ENCODE peak calls at places on chromosomes 11 and 22, in seven cellular contexts. One of them, this sample, is unnamed.

GRCh38 chr11:58505849-58506248 is 2.1 kb downstream of the OR5B21 start:
- DNase-seq in hepatocyte: no peak
- DNase-seq in lower leg skin: no peak
- DNase-seq in AG09309: no peak
- DNase-seq in uterus: no peak
- DNase-seq in aorta: no peak
- DNase-seq in pancreas: no peak
- DNase-seq in this sample: no peak

GRCh38 chr22:20966883-20967696 is at the start of gene AIFM3:
- DNase-seq in hepatocyte: no peak
- DNase-seq in lower leg skin: no peak
- DNase-seq in AG09309: no peak
- DNase-seq in uterus: no peak
- DNase-seq in aorta: no peak
- DNase-seq in pancreas: peak
- DNase-seq in this sample: no peak

GRCh38 chr11:73797457-73797856 is 9.8 kb downstream of the MRPL48 start:
- DNase-seq in hepatocyte: no peak
- DNase-seq in lower leg skin: no peak
- DNase-seq in AG09309: no peak
- DNase-seq in uterus: no peak
- DNase-seq in aorta: no peak
- DNase-seq in pancreas: peak
- DNase-seq in this sample: no peak

GRCh38 chr11:110472858-110473257 is 43.1 kb downstream of the FDX1 start:
- DNase-seq in hepatocyte: no peak
- DNase-seq in lower leg skin: no peak
- DNase-seq in AG09309: no peak
- DNase-seq in uterus: no peak
- DNase-seq in aorta: no peak
- DNase-seq in pancreas: no peak
- DNase-seq in this sample: no peak

GRCh38 chr11:134041791-134042696 is 26.8 kb upstream of the JAM3 start:
- DNase-seq in hepatocyte: peak
- DNase-seq in lower leg skin: no peak
- DNase-seq in AG09309: no peak
- DNase-seq in uterus: no peak
- DNase-seq in aorta: no peak
- DNase-seq in pancreas: peak
- DNase-seq in this sample: no peak

GRCh38 chr11:27124514-27125264 is 84.1 kb downstream of the BBOX1 start:
- DNase-seq in hepatocyte: no peak
- DNase-seq in lower leg skin: no peak
- DNase-seq in AG09309: peak
- DNase-seq in uterus: no peak
- DNase-seq in aorta: no peak
- DNase-seq in pancreas: no peak
- DNase-seq in this sample: no peak

GRCh38 chr11:134151083-134151747 is 72.6 kb downstream of the NCAPD3 start:
- DNase-seq in hepatocyte: no peak
- DNase-seq in lower leg skin: no peak
- DNase-seq in AG09309: no peak
- DNase-seq in uterus: no peak
- DNase-seq in aorta: no peak
- DNase-seq in pancreas: no peak
- DNase-seq in this sample: no peak

GRCh38 chr11:132685174-132685611 is 847.1 kb downstream of the OPCML start:
- DNase-seq in hepatocyte: no peak
- DNase-seq in lower leg skin: no peak
- DNase-seq in AG09309: peak
- DNase-seq in uterus: no peak
- DNase-seq in aorta: no peak
- DNase-seq in pancreas: no peak
- DNase-seq in this sample: peak

GRCh38 chr11:60314607-60315321 is 12.3 kb upstream of the MS4A6E start:
- DNase-seq in hepatocyte: no peak
- DNase-seq in lower leg skin: no peak
- DNase-seq in AG09309: no peak
- DNase-seq in uterus: no peak
- DNase-seq in aorta: no peak
- DNase-seq in pancreas: no peak
- DNase-seq in this sample: no peak

GRCh38 chr11:1565173-1565903 is 6.7 kb downstream of the DUSP8 start:
- DNase-seq in hepatocyte: no peak
- DNase-seq in lower leg skin: no peak
- DNase-seq in AG09309: no peak
- DNase-seq in uterus: no peak
- DNase-seq in aorta: peak
- DNase-seq in pancreas: peak
- DNase-seq in this sample: no peak

GRCh38 chr11:1193326-1194230 is 29.3 kb upstream of the MUC5B start:
- DNase-seq in hepatocyte: no peak
- DNase-seq in lower leg skin: no peak
- DNase-seq in AG09309: no peak
- DNase-seq in uterus: peak
- DNase-seq in aorta: peak
- DNase-seq in pancreas: peak
- DNase-seq in this sample: no peak

GRCh38 chr11:69638941-69639681 is 1.8 kb upstream of the CCND1 start:
- DNase-seq in hepatocyte: peak
- DNase-seq in lower leg skin: peak
- DNase-seq in AG09309: peak
- DNase-seq in uterus: peak
- DNase-seq in aorta: peak
- DNase-seq in pancreas: peak
- DNase-seq in this sample: peak

GRCh38 chr22:44057411-44057987 is 33.4 kb downstream of the PARVB start:
- DNase-seq in hepatocyte: peak
- DNase-seq in lower leg skin: peak
- DNase-seq in AG09309: no peak
- DNase-seq in uterus: peak
- DNase-seq in aorta: no peak
- DNase-seq in pancreas: no peak
- DNase-seq in this sample: no peak

GRCh38 chr22:39503590-39503989 is 1.5 kb downstream of the MIEF1 start:
- DNase-seq in hepatocyte: no peak
- DNase-seq in lower leg skin: no peak
- DNase-seq in AG09309: no peak
- DNase-seq in uterus: no peak
- DNase-seq in aorta: no peak
- DNase-seq in pancreas: peak
- DNase-seq in this sample: no peak
- H3K4me3 ChIP-seq in hepatocyte: peak
- H3K4me3 ChIP-seq in lower leg skin: no peak
- H3K4me3 ChIP-seq in AG09309: peak
- H3K4me3 ChIP-seq in uterus: peak
- H3K4me3 ChIP-seq in aorta: no peak
- H3K4me3 ChIP-seq in pancreas: peak
- H3K4me3 ChIP-seq in this sample: peak

GRCh38 chr22:23837911-23838685 is 708 bp downstream of the DERL3 start:
- DNase-seq in hepatocyte: no peak
- DNase-seq in lower leg skin: no peak
- DNase-seq in AG09309: no peak
- DNase-seq in uterus: no peak
- DNase-seq in aorta: no peak
- DNase-seq in pancreas: peak
- DNase-seq in this sample: no peak
- H3K4me3 ChIP-seq in hepatocyte: no peak
- H3K4me3 ChIP-seq in lower leg skin: no peak
- H3K4me3 ChIP-seq in AG09309: no peak
- H3K4me3 ChIP-seq in uterus: peak
- H3K4me3 ChIP-seq in aorta: no peak
- H3K4me3 ChIP-seq in pancreas: peak
- H3K4me3 ChIP-seq in this sample: no peak

GRCh38 chr11:45933131-45933821 is 10.8 kb downstream of the LARGE2 start:
- DNase-seq in hepatocyte: peak
- DNase-seq in lower leg skin: no peak
- DNase-seq in AG09309: no peak
- DNase-seq in uterus: no peak
- DNase-seq in aorta: peak
- DNase-seq in pancreas: peak
- DNase-seq in this sample: no peak

GRCh38 chr11:45932217-45932616 is 9.8 kb downstream of the LARGE2 start:
- DNase-seq in hepatocyte: no peak
- DNase-seq in lower leg skin: no peak
- DNase-seq in AG09309: no peak
- DNase-seq in uterus: no peak
- DNase-seq in aorta: peak
- DNase-seq in pancreas: no peak
- DNase-seq in this sample: no peak

GRCh38 chr11:45934580-45935318 is 12.3 kb downstream of the LARGE2 start:
- DNase-seq in hepatocyte: no peak
- DNase-seq in lower leg skin: no peak
- DNase-seq in AG09309: no peak
- DNase-seq in uterus: no peak
- DNase-seq in aorta: no peak
- DNase-seq in pancreas: no peak
- DNase-seq in this sample: no peak

GRCh38 chr11:45935349-45936064 is 13.1 kb downstream of the LARGE2 start:
- DNase-seq in hepatocyte: no peak
- DNase-seq in lower leg skin: no peak
- DNase-seq in AG09309: no peak
- DNase-seq in uterus: no peak
- DNase-seq in aorta: no peak
- DNase-seq in pancreas: no peak
- DNase-seq in this sample: no peak

GRCh38 chr11:45933846-45934579 is 11.6 kb downstream of the LARGE2 start:
- DNase-seq in hepatocyte: no peak
- DNase-seq in lower leg skin: no peak
- DNase-seq in AG09309: no peak
- DNase-seq in uterus: no peak
- DNase-seq in aorta: peak
- DNase-seq in pancreas: peak
- DNase-seq in this sample: no peak
- H3K4me3 ChIP-seq in hepatocyte: no peak
- H3K4me3 ChIP-seq in lower leg skin: no peak
- H3K4me3 ChIP-seq in AG09309: no peak
- H3K4me3 ChIP-seq in uterus: no peak
- H3K4me3 ChIP-seq in aorta: no peak
- H3K4me3 ChIP-seq in pancreas: no peak
- H3K4me3 ChIP-seq in this sample: no peak

GRCh38 chr11:17721242-17721999 is 2.0 kb downstream of the MYOD1 start:
- DNase-seq in hepatocyte: no peak
- DNase-seq in lower leg skin: no peak
- DNase-seq in AG09309: no peak
- DNase-seq in uterus: no peak
- DNase-seq in aorta: peak
- DNase-seq in pancreas: peak
- DNase-seq in this sample: no peak
- H3K4me3 ChIP-seq in hepatocyte: no peak
- H3K4me3 ChIP-seq in lower leg skin: no peak
- H3K4me3 ChIP-seq in AG09309: no peak
- H3K4me3 ChIP-seq in uterus: no peak
- H3K4me3 ChIP-seq in aorta: no peak
- H3K4me3 ChIP-seq in pancreas: no peak
- H3K4me3 ChIP-seq in this sample: no peak